ENCODE peak calls at places on chromosomes 16 and 17, in seven cellular contexts. R is adrenal gland, X is heart right ventricle, S is KBM-7, D is sigmoid colon, A is NCI-H2171, Y is hypothalamus. I is an unnamed sample.

GRCh38 chr17:55187371-55187770 is 77.4 kb upstream of the HLF start:
- DNase-seq in R (no peak), D (no peak), S (no peak), X (peak), A (no peak), Y (no peak), I (no peak)

GRCh38 chr16:63904182-63904581 is 1217.7 kb downstream of the CDH11 start:
- DNase-seq in Y (no peak), R (no peak), A (no peak), S (no peak), X (no peak), D (no peak), I (no peak)

GRCh38 chr16:85350973-85351372 is 238.7 kb upstream of the CIBAR2 start:
- DNase-seq in A (peak), X (peak), R (peak), D (peak), S (no peak), Y (peak), I (peak)

GRCh38 chr16:15523092-15523541 is 88.7 kb downstream of the BMERB1 start:
- DNase-seq in S (peak), A (no peak), R (peak), X (no peak), D (no peak), Y (peak), I (no peak)

GRCh38 chr17:4477286-4477791 is 21.3 kb upstream of the SPNS2 start:
- DNase-seq in Y (no peak), S (no peak), A (no peak), D (no peak), X (no peak), R (no peak), I (no peak)

GRCh38 chr16:67673712-67674580 is 7.3 kb downstream of the C16orf86 start:
- DNase-seq in R (peak), X (peak), A (no peak), Y (no peak), S (peak), D (peak), I (peak)

GRCh38 chr17:61251939-61252865 is 147.4 kb upstream of the TBX2 start:
- DNase-seq in R (peak), S (peak), A (no peak), D (peak), Y (peak), X (peak), I (peak)

GRCh38 chr17:3695129-3695722 is 729 bp downstream of the P2RX5 start:
- DNase-seq in A (no peak), S (no peak), Y (no peak), X (peak), D (no peak), R (no peak), I (no peak)

GRCh38 chr17:39064814-39065213 is 86.6 kb downstream of the PLXDC1 start:
- DNase-seq in X (no peak), S (no peak), Y (no peak), D (no peak), R (no peak), A (no peak), I (no peak)

GRCh38 chr17:7045492-7046126 is 1.7 kb upstream of the SLC16A11 start:
- DNase-seq in Y (no peak), S (peak), A (peak), X (no peak), D (no peak), R (no peak), I (no peak)

GRCh38 chr16:29680180-29680598 is 1.2 kb downstream of the QPRT start:
- DNase-seq in A (no peak), Y (no peak), S (peak), X (no peak), D (no peak), R (no peak), I (no peak)